ENCODE peak calls at places on chromosomes 1 and 21, in six cellular contexts. R, U, D, V, T and N are unnamed samples. For H3K27me3 and H3K9me3, the result is how much of the 10 kb centered on the place peaks cover.

GRCh38 chr1:209335090-209335692 is 248.3 kb upstream of the CAMK1G start:
- DNase-seq in D (no peak), V (no peak), R (no peak), U (peak), T (no peak), N (no peak)

GRCh38 chr1:156677616-156678596 is 699 bp upstream of the NES start:
- DNase-seq in V (peak), D (no peak), R (no peak), U (peak), T (no peak), N (peak)

GRCh38 chr21:30831194-30831765 is 1.7 kb upstream of the KRTAP7-1 start:
- DNase-seq in D (no peak), T (no peak), R (no peak), U (peak), V (no peak), N (no peak)

GRCh38 chr1:201074018-201074417 is 38.2 kb downstream of the CACNA1S start:
- DNase-seq in T (no peak), U (no peak), R (no peak), V (no peak), D (no peak), N (no peak)

GRCh38 chr1:239616686-239617085 is 230.3 kb downstream of the CHRM3 start:
- DNase-seq in D (no peak), V (no peak), R (no peak), U (no peak), T (no peak), N (no peak)

GRCh38 chr1:166176416-166176815 is 9.6 kb upstream of the FAM78B start:
- DNase-seq in U (no peak), R (no peak), T (no peak), V (no peak), D (no peak), N (no peak)

GRCh38 chr1:84271452-84272273 is 29.8 kb upstream of the SAMD13 start:
- DNase-seq in D (no peak), U (peak), V (no peak), T (no peak), R (no peak), N (no peak)

GRCh38 chr1:173853074-173853473 is 14.7 kb downstream of the GAS5 start:
- DNase-seq in R (no peak), T (no peak), V (no peak), D (no peak), U (peak), N (no peak)

GRCh38 chr1:167825419-167826079 is 88.4 kb downstream of the ADCY10 start:
- DNase-seq in D (no peak), U (no peak), V (no peak), T (no peak), R (no peak), N (no peak)

GRCh38 chr1:78004719-78005346 is at the start of gene DNAJB4:
- DNase-seq in D (peak), T (peak), R (peak), V (peak), U (peak), N (no peak)

GRCh38 chr1:6141601-6142000 is 38.5 kb downstream of the CHD5 start:
- DNase-seq in D (no peak), V (peak), R (no peak), T (no peak), U (no peak), N (peak)

GRCh38 chr1:152014943-152015342 is 21.3 kb upstream of the S100A10 start:
- DNase-seq in T (no peak), U (no peak), R (no peak), D (no peak), V (no peak), N (no peak)

GRCh38 chr1:51612349-51612982 is 4.4 kb upstream of the OSBPL9 start:
- DNase-seq in D (no peak), V (no peak), T (no peak), R (no peak), U (no peak), N (no peak)

GRCh38 chr1:51973587-51974474 is 16.7 kb downstream of the RAB3B start:
- DNase-seq in U (no peak), T (no peak), R (no peak), D (no peak), V (no peak), N (no peak)

GRCh38 chr1:85628791-85629531 is 48.4 kb downstream of the CCN1 start:
- DNase-seq in T (no peak), R (no peak), V (peak), D (peak), U (peak), N (peak)

GRCh38 chr1:242425232-242425631 is 99.3 kb downstream of the PLD5 start:
- DNase-seq in R (no peak), U (no peak), V (no peak), T (no peak), D (no peak), N (no peak)

GRCh38 chr1:88983791-88984552 is 8.5 kb downstream of the KYAT3 start:
- DNase-seq in R (no peak), U (peak), D (no peak), V (no peak), T (no peak), N (no peak)

GRCh38 chr1:85746777-85747176 is 38.5 kb upstream of the ZNHIT6 start:
- DNase-seq in R (no peak), U (no peak), T (no peak), V (no peak), D (no peak), N (no peak)

GRCh38 chr1:94020764-94021579 is 100.0 kb downstream of the ABCA4 start:
- DNase-seq in R (no peak), T (no peak), V (no peak), D (peak), U (peak), N (no peak)

GRCh38 chr1:49190138-49190537 is 413.4 kb upstream of the BEND5 start:
- DNase-seq in V (no peak), T (no peak), D (no peak), U (no peak), R (no peak), N (no peak)

GRCh38 chr1:8004113-8004802 is 21.9 kb downstream of the ERRFI1 start:
- DNase-seq in T (no peak), D (no peak), R (no peak), V (no peak), U (peak), N (peak)

GRCh38 chr1:22075718-22076117 is 23.2 kb downstream of the CDC42 start:
- DNase-seq in D (no peak), V (no peak), U (no peak), R (no peak), T (no peak), N (no peak)

GRCh38 chr1:47650606-47651005 is 212.8 kb downstream of the FOXD2 start:
- DNase-seq in U (no peak), R (no peak), V (no peak), T (no peak), D (no peak), N (no peak)

GRCh38 chr1:198669023-198669698 is 30.3 kb downstream of the PTPRC start:
- DNase-seq in V (peak), R (no peak), D (no peak), T (no peak), U (peak), N (no peak)

DNA sequence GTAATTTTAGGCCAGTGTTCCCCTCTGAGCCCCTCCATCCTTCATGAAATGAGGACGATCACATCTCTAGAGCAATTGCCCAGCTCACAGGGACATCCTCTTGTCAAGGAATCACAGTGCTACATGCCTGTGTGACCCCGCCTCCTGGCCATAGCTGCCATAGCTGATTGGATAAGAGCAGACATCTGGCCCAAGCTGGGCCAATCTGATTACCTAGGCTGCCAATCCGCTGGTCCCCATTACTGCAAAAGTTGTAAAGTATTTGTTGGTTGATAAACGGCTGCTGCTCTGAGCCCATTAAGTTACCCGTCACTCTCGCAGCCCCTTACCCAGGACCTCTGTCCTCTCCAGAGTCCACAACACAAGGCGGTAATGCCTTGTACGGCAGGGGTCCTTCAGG is 8.3 kb downstream of the NT5C1A start:
- DNase-seq in U (no peak), T (no peak), V (no peak), D (no peak), R (no peak), N (no peak)
- H3K27me3 ChIP-seq in U (half or more), T (under half), V (under half), D (under half), R (under half), N (under half)

GRCh38 chr1:207754011-207754410 is 2.2 kb downstream of the CD46 start:
- DNase-seq in R (no peak), T (no peak), U (no peak), V (no peak), D (no peak), N (no peak)
- H3K4me3 ChIP-seq in R (peak), T (no peak), U (no peak), V (no peak), D (peak), N (peak)

GRCh38 chr21:23463365-23463764 is 2143.9 kb downstream of the MRPL39 start:
- DNase-seq in R (no peak), U (no peak), V (no peak), D (no peak), T (no peak), N (no peak)
- H3K9me3 ChIP-seq in R (under half), U (under half), V (under half), D (under half), T (under half), N (under half)

DNA sequence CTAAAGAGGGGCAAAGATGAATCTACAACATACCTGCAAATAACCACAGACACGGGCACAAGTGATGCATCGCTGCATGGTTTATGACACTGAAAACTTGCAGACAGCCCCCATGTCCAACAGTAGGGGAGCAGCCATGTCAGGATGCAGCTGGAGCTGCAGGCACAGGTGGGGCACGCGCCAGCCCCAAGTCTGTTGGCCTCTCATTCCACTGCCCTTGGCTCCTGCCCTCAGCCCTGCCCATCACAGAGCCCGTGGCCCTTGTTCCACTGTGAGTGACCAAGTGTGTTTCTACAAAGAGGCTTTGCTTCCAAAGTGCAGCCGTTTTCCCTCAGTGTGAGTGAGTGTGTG is 3.2 kb upstream of the PADI4 start:
- DNase-seq in T (no peak), R (no peak), V (no peak), D (no peak), U (no peak), N (no peak)
- H3K27me3 ChIP-seq in T (under half), R (under half), V (under half), D (under half), U (under half), N (under half)

GRCh38 chr1:26922901-26923300 is 1.4 kb downstream of the NUDC start:
- DNase-seq in R (no peak), U (no peak), D (no peak), T (no peak), V (no peak), N (no peak)
- H3K4me3 ChIP-seq in R (peak), U (peak), D (peak), T (peak), V (no peak), N (peak)

DNA sequence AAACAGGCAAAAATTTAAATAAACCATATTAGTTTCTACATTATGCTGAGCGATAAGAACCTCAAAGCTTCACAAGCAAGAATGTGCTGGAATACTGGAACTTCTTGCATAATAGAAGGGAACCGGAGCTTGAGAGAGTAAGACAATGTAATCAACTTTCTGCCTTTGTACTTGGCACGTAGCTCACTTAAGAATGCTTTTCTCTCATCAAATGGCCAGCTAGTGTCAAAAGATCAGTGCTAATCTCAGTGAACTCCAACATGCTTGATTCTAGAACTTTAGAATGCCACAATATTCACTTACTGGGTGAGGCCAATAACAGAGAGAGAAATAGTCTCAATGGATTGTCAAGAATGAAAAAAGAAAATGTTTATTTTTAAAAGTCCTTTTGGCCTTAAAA is 486.1 kb upstream of the LRRC7 start:
- DNase-seq in V (no peak), R (no peak), D (no peak), U (peak), T (no peak), N (no peak)
- H3K9me3 ChIP-seq in V (under half), R (under half), D (under half), U (under half), T (under half), N (under half)

DNA sequence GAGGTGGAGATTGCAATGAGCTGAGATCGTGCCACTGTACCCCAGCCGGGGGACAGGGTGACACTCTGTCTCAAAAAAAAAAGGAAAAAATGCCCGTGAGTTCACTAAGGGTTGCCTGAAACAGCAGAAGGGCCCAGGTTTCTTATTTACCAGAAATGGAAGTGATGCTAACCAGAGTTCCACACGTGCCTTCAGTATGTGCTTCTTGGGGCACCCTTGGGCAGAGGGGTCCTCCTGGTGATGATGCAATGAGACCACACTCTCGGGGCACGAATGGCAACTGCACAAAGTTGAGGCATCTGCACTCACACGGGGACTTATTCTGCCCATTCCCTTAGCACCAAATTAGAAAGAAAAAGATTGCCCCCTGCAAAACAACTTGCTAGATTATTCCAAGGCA is 29.2 kb downstream of the OLIG1 start:
- DNase-seq in D (no peak), R (no peak), T (no peak), V (no peak), U (no peak), N (no peak)
- H3K27me3 ChIP-seq in D (under half), R (under half), T (under half), V (under half), U (under half), N (under half)

GRCh38 chr21:29194342-29194741 is 63.9 kb downstream of the MAP3K7CL start:
- DNase-seq in U (no peak), V (no peak), R (no peak), T (no peak), D (no peak), N (no peak)
- H3K4me3 ChIP-seq in U (no peak), V (no peak), R (no peak), T (no peak), D (no peak), N (no peak)